ENCODE peak calls at places on chromosomes 16 and 17, in seven cellular contexts. J is effector CD4-positive, alpha-beta T cell; M is activated CD8-positive, alpha-beta T cell treated with anti-CD3 and anti-CD28 coated beads for 36 hours; Z is CD4-positive, alpha-beta memory T cell; W is NCI-H146; B is NCI-H1092; U is NCI-H510A treated with DMSO at 0.1 percent for 48 hours. R is an unnamed sample.

GRCh38 chr16:7849891-7850290 is 517.2 kb downstream of the RBFOX1 start:
- DNase-seq in J (no peak), M (no peak), Z (no peak), W (no peak), B (no peak), U (no peak), R (no peak)

GRCh38 chr16:89618114-89618999 is 4.9 kb downstream of the DPEP1 start:
- DNase-seq in J (no peak), M (no peak), Z (no peak), W (no peak), B (no peak), U (no peak), R (peak)

GRCh38 chr16:86150646-86151371 is 251.8 kb downstream of the IRF8 start:
- DNase-seq in J (no peak), M (no peak), Z (no peak), W (no peak), B (no peak), U (no peak), R (no peak)

GRCh38 chr16:66107661-66108060 is 258.8 kb upstream of the CDH5 start:
- DNase-seq in J (no peak), M (no peak), Z (no peak), W (no peak), B (no peak), U (no peak), R (peak)

GRCh38 chr17:81869221-81870154 is 1.6 kb downstream of the ARHGDIA start:
- DNase-seq in J (no peak), M (peak), Z (no peak), W (no peak), B (no peak), U (no peak), R (peak)

GRCh38 chr17:48376926-48377325 is 53.1 kb downstream of the SKAP1 start:
- DNase-seq in J (no peak), M (no peak), Z (no peak), W (no peak), B (no peak), U (no peak), R (no peak)

GRCh38 chr16:4179020-4179419 is 62.8 kb upstream of the ADCY9 start:
- DNase-seq in J (no peak), M (no peak), Z (no peak), W (no peak), B (no peak), U (no peak), R (peak)

GRCh38 chr16:49382916-49383315 is 9.3 kb downstream of the C16orf78 start:
- DNase-seq in J (no peak), M (peak), Z (no peak), W (no peak), B (no peak), U (no peak), R (peak)

GRCh38 chr16:2999929-3000328 is 12.8 kb upstream of the CLDN9 start:
- DNase-seq in J (no peak), M (no peak), Z (no peak), W (no peak), B (no peak), U (no peak), R (no peak)

GRCh38 chr17:83196973-83197880 is 117.8 kb downstream of the METRNL start:
- DNase-seq in J (no peak), M (no peak), Z (no peak), W (no peak), B (no peak), U (no peak), R (no peak)

GRCh38 chr16:11610580-11610979 is 23.9 kb upstream of the LITAF start:
- DNase-seq in J (no peak), M (no peak), Z (no peak), W (no peak), B (no peak), U (no peak), R (no peak)

GRCh38 chr16:3934491-3935185 is 54.1 kb upstream of the CREBBP start:
- DNase-seq in J (no peak), M (no peak), Z (no peak), W (peak), B (no peak), U (no peak), R (no peak)

GRCh38 chr17:9522074-9522473 is 53.5 kb downstream of the STX8 start:
- DNase-seq in J (no peak), M (peak), Z (peak), W (peak), B (peak), U (peak), R (peak)

GRCh38 chr17:81563861-81564586 is 11.9 kb upstream of the FAAP100 start:
- DNase-seq in J (no peak), M (no peak), Z (no peak), W (no peak), B (no peak), U (no peak), R (peak)

GRCh38 chr16:67517661-67518423 is 10.8 kb upstream of the RIPOR1 start:
- DNase-seq in J (no peak), M (no peak), Z (no peak), W (no peak), B (no peak), U (no peak), R (no peak)

GRCh38 chr17:79154951-79155557 is 80.4 kb downstream of the ENGASE start:
- DNase-seq in J (no peak), M (no peak), Z (no peak), W (no peak), B (no peak), U (no peak), R (no peak)

GRCh38 chr17:83100220-83100852 is 20.9 kb downstream of the METRNL start:
- DNase-seq in J (no peak), M (no peak), Z (no peak), W (no peak), B (no peak), U (no peak), R (no peak)

GRCh38 chr17:68437979-68438877 is 19.1 kb downstream of the WIPI1 start:
- DNase-seq in J (peak), M (peak), Z (peak), W (no peak), B (no peak), U (peak), R (no peak)

GRCh38 chr17:44794699-44795413 is 35.2 kb downstream of the GJC1 start:
- DNase-seq in J (no peak), M (no peak), Z (no peak), W (no peak), B (no peak), U (no peak), R (peak)

GRCh38 chr17:80777274-80777673 is 214.4 kb upstream of the CHMP6 start:
- DNase-seq in J (no peak), M (no peak), Z (no peak), W (no peak), B (no peak), U (no peak), R (no peak)

GRCh38 chr17:82245144-82246039 is 16.6 kb downstream of the SLC16A3 start:
- DNase-seq in J (no peak), M (no peak), Z (no peak), W (no peak), B (no peak), U (no peak), R (no peak)

GRCh38 chr16:84462296-84463210 is 41.9 kb downstream of the MEAK7 start:
- DNase-seq in J (no peak), M (no peak), Z (no peak), W (no peak), B (no peak), U (no peak), R (no peak)

GRCh38 chr16:87702325-87702811 is 63.4 kb downstream of the KLHDC4 start:
- DNase-seq in J (no peak), M (peak), Z (peak), W (no peak), B (no peak), U (no peak), R (no peak)

R was measured in MCF 10A.